ENCODE peak calls at places on chromosomes 16 and 17, in four cellular contexts. E, N, H and W are unnamed samples.

GRCh38 chr17:17824119-17824779 is 12.5 kb downstream of the SREBF1 start:
- DNase-seq in E (no peak), N (no peak), H (no peak), W (peak; percentile 73)

GRCh38 chr16:81071816-81072215 is 5.2 kb downstream of the C16orf46 start:
- DNase-seq in E (no peak), N (no peak), H (no peak), W (no peak)

GRCh38 chr16:48105456-48105855 is 50.3 kb downstream of the ABCC12 start:
- DNase-seq in E (no peak), N (no peak), H (no peak), W (no peak)

GRCh38 chr17:77145635-77146632 is 5.2 kb downstream of the SEC14L1 start:
- DNase-seq in E (peak; percentile 72), N (peak; percentile 83), H (peak; percentile 78), W (peak; percentile 68)

GRCh38 chr17:12993631-12994030 is 24.2 kb downstream of the ELAC2 start:
- DNase-seq in E (no peak), N (no peak), H (no peak), W (no peak)

GRCh38 chr17:47630614-47631013 is 19.1 kb upstream of the KPNB1 start:
- DNase-seq in E (no peak), N (no peak), H (no peak), W (no peak)

GRCh38 chr17:16007439-16007838 is 7.8 kb downstream of the TTC19 start:
- DNase-seq in E (no peak), N (no peak), H (no peak), W (no peak)

GRCh38 chr16:15487336-15488284 is 53.2 kb downstream of the BMERB1 start:
- DNase-seq in E (no peak), N (no peak), H (no peak), W (no peak)

GRCh38 chr17:4074831-4075495 is 67.9 kb downstream of the ZZEF1 start:
- DNase-seq in E (no peak), N (peak; percentile 68), H (peak; percentile 31), W (no peak)

GRCh38 chr17:67244621-67245072 is 349 bp downstream of the HELZ start:
- DNase-seq in E (peak; percentile 48), N (no peak), H (no peak), W (peak; percentile 27)

GRCh38 chr17:82300707-82301270 is 16.6 kb downstream of the CD7 start:
- DNase-seq in E (peak; percentile 79), N (peak; percentile 76), H (peak; percentile 73), W (peak; percentile 80)

GRCh38 chr16:10343124-10343760 is 42.6 kb upstream of the ATF7IP2 start:
- DNase-seq in E (no peak), N (no peak), H (no peak), W (no peak)

GRCh38 chr17:36641877-36642845 is 40.8 kb downstream of the MRM1 start:
- DNase-seq in E (peak; percentile 25), N (no peak), H (peak; percentile 28), W (peak; percentile 68)

GRCh38 chr17:4850236-4850635 is 17.1 kb downstream of the MINK1 start:
- DNase-seq in E (no peak), N (no peak), H (no peak), W (peak; percentile 68)

GRCh38 chr16:20409398-20410152 is at the start of gene ACSM5:
- DNase-seq in E (peak; percentile 91), N (peak; percentile 45), H (no peak), W (peak; percentile 35)

GRCh38 chr17:73343739-73344454 is 32.1 kb upstream of the CDC42EP4 start:
- DNase-seq in E (no peak), N (no peak), H (no peak), W (no peak)

GRCh38 chr16:65202461-65202860 is 80.6 kb upstream of the CDH11 start:
- DNase-seq in E (no peak), N (no peak), H (peak; percentile 63), W (no peak)

GRCh38 chr17:74744349-74744713 is 4.1 kb upstream of the NHERF1 start:
- DNase-seq in E (no peak), N (no peak), H (no peak), W (no peak)

GRCh38 chr17:73198201-73198929 is 5.5 kb downstream of the COG1 start:
- DNase-seq in E (no peak), N (no peak), H (no peak), W (no peak)

GRCh38 chr17:29581583-29582253 is 7.7 kb downstream of the GIT1 start:
- DNase-seq in E (no peak), N (no peak), H (no peak), W (no peak)

GRCh38 chr16:57132470-57132869 is 40.1 kb downstream of the CPNE2 start:
- DNase-seq in E (no peak), N (no peak), H (no peak), W (peak; percentile 92)

GRCh38 chr17:4229627-4230026 is 34.2 kb downstream of the ANKFY1 start:
- DNase-seq in E (no peak), N (peak; percentile 79), H (peak; percentile 72), W (no peak)